ENCODE peak calls at places on chromosomes 3 and 15, in five cellular contexts. Q is upper lobe of left lung, N is pancreas, G is brain microvascular endothelial cell, P is Caco-2. M is an unnamed sample.
A peak's percentile ranks its signal among the peaks of the same experiment; 100 is the strongest.

GRCh38 chr3:7695067-7695466 is 806.6 kb upstream of the LMCD1 start:
- DNase-seq in P (no peak), G (no peak), N (no peak), Q (peak; percentile 22), M (no peak)

GRCh38 chr15:22949074-22949547 is 31.1 kb downstream of the CYFIP1 start:
- DNase-seq in G (peak; percentile 45), Q (no peak), P (no peak), N (no peak), M (no peak)

GRCh38 chr15:91021516-91022074 is 799 bp downstream of the VPS33B start:
- DNase-seq in G (peak; percentile 2), N (no peak), Q (no peak), P (no peak), M (no peak)

GRCh38 chr3:129343643-129344360 is 65.1 kb downstream of the HMCES start:
- DNase-seq in Q (peak; percentile 61), G (peak; percentile 14), N (peak; percentile 43), P (no peak), M (no peak)

GRCh38 chr3:29668728-29669127 is 387.9 kb downstream of the RBMS3 start:
- DNase-seq in Q (no peak), G (no peak), N (no peak), P (no peak), M (no peak)

GRCh38 chr15:100170280-100170654 is 171.5 kb downstream of the ADAMTS17 start:
- DNase-seq in P (no peak), G (no peak), Q (no peak), N (no peak), M (no peak)

GRCh38 chr3:14829811-14830210 is 11.0 kb downstream of the FGD5 start:
- DNase-seq in P (no peak), Q (no peak), N (no peak), G (no peak), M (no peak)

GRCh38 chr3:11542551-11542950 is 101.2 kb downstream of the VGLL4 start:
- DNase-seq in N (no peak), Q (no peak), P (no peak), G (no peak), M (no peak)

GRCh38 chr15:69631978-69632377 is 179.4 kb downstream of the RPLP1 start:
- DNase-seq in G (no peak), Q (no peak), N (no peak), P (no peak), M (no peak)
- H3K27me3 ChIP-seq in G (peaks cover 11% of the 10 kb centered on the region), Q (no peaks in the 10 kb centered on the region), N (no peaks in the 10 kb centered on the region), P (no peaks in the 10 kb centered on the region), M (no peaks in the 10 kb centered on the region)

GRCh38 chr15:88747626-88748025 is 55.6 kb upstream of the ACAN start:
- DNase-seq in G (no peak), Q (no peak), N (no peak), P (no peak), M (no peak)

GRCh38 chr15:88752501-88752900 is 50.7 kb upstream of the ACAN start:
- DNase-seq in G (no peak), N (no peak), P (no peak), Q (no peak), M (no peak)

GRCh38 chr15:88748081-88748480 is 55.2 kb upstream of the ACAN start:
- DNase-seq in Q (no peak), G (no peak), P (no peak), N (no peak), M (no peak)

GRCh38 chr15:88748651-88749050 is 54.6 kb upstream of the ACAN start:
- DNase-seq in G (no peak), P (no peak), N (no peak), Q (no peak), M (no peak)

DNA sequence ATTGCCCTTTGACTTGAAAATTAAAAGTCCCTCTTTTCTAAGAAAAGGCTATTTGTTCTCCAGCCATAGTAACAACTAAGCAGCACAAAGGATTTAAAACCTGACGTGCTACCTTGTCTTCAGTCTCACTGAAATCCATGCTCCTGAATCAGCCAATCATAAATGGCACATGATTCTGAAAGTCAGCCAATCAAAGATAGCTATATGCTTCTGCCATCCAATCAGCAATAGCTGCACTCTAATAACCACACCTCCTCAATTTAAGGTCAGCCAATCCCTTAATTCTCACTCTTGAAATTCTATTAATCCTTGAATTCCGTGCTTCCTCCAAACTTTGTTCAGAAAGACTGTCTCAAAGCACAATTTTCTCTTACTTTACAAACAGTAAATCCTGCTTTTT is 53.5 kb upstream of the ACAN start:
- DNase-seq in P (no peak), Q (no peak), N (no peak), G (no peak), M (no peak)
- H3K27me3 ChIP-seq in P (no peaks in the 10 kb centered on the region), Q (no peaks in the 10 kb centered on the region), N (peaks cover 4% of the 10 kb centered on the region), G (no peaks in the 10 kb centered on the region), M (no peaks in the 10 kb centered on the region)

DNA sequence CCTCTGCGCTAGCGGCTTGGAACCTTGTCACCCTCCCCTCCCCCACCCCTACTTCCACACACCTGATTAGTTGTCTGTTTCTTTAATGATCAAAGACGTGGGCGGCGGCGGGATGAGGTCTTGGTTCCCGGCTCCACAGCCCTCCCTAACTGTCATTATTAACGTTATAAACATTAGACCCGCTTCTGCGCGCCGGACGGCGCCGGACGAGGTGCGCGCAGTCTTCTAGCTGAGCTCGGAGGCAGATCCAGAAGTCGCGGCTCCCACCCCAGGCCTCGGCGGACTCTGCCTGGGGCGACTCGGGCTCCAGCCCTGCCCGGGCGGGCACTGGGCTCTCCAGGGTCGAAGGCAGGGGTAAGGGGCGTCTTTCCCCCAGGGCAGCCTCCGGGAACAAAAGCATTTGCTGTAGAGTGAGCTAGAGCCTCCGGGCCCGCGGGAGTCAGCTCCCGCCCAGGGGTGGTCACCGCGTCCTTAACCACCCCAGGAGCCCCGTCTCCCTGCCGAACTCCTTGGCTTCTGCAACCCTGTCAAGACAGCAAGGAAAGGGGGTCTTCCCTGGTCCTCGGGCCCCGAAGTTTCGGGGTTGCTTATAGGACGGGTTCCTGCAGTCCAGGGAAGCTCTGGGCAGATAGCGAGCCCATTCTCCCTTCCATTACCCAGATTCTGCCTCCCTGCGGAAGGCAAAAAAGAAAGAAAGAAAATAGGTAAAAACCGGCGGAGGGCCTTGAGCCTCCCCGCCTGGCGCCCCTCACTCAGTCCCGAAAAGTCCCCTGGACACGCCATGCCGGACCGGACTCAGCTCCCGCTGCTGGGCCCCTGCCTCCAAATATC is 2.2 kb upstream of the ISLR2 start:
- DNase-seq in N (no peak), G (no peak), P (no peak), Q (no peak), M (no peak)
- H3K27me3 ChIP-seq in N (peaks cover 29% of the 10 kb centered on the region), G (peaks cover 56% of the 10 kb centered on the region), P (peaks cover 4% of the 10 kb centered on the region), Q (peaks cover 13% of the 10 kb centered on the region), M (peaks cover 21% of the 10 kb centered on the region)

GRCh38 chr3:189941679-189942078 is 179.0 kb downstream of the P3H2 start:
- DNase-seq in P (peak; percentile 39), G (peak; percentile 79), N (peak; percentile 32), Q (no peak), M (no peak)
- H3K27me3 ChIP-seq in P (no peaks in the 10 kb centered on the region), G (no peaks in the 10 kb centered on the region), N (no peaks in the 10 kb centered on the region), Q (no peaks in the 10 kb centered on the region), M (no peaks in the 10 kb centered on the region)

GRCh38 chr15:51750186-51750585 is 1.2 kb upstream of the TMOD2 start:
- DNase-seq in N (no peak), P (no peak), Q (no peak), G (no peak), M (no peak)
- H3K27me3 ChIP-seq in N (peaks cover 2% of the 10 kb centered on the region), P (no peaks in the 10 kb centered on the region), Q (no peaks in the 10 kb centered on the region), G (peaks cover 27% of the 10 kb centered on the region), M (no peaks in the 10 kb centered on the region)

GRCh38 chr3:155078959-155079794 is 942 bp upstream of the MME start:
- DNase-seq in G (peak; percentile 6), P (no peak), N (no peak), Q (no peak), M (no peak)
- H3K27me3 ChIP-seq in G (no peaks in the 10 kb centered on the region), P (peaks cover 1% of the 10 kb centered on the region), N (no peaks in the 10 kb centered on the region), Q (no peaks in the 10 kb centered on the region), M (no peaks in the 10 kb centered on the region)

GRCh38 chr15:70575251-70576227 is 187.8 kb downstream of the UACA start:
- DNase-seq in P (no peak), Q (no peak), N (no peak), G (no peak), M (no peak)

GRCh38 chr15:70576683-70577082 is 186.7 kb downstream of the UACA start:
- DNase-seq in G (no peak), N (no peak), Q (no peak), P (no peak), M (no peak)

GRCh38 chr15:70578196-70578595 is 185.2 kb downstream of the UACA start:
- DNase-seq in Q (no peak), P (no peak), N (no peak), G (no peak), M (peak; percentile 45)

GRCh38 chr15:70573121-70573850 is 190.1 kb downstream of the UACA start:
- DNase-seq in G (no peak), N (no peak), Q (no peak), P (no peak), M (peak; percentile 24)

DNA sequence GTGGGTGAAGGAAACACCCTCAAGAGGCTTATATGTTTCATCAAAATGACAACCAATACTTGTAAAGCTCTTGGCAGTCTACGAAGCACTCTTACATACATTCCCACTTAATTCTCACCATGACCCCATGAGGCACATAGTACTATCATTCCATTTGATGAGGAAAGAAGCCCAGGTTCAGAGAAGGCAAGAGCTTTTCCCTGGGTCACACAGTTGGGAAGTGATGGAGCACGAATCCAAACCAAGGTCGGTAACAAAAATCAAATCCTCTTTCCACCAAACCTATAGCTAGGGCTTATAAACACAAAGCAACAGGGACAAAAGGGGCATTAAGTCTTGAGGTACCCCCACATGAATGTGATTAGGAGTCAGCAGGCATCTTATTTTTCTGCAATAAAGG is 187.1 kb downstream of the UACA start:
- DNase-seq in G (no peak), N (no peak), Q (no peak), P (no peak), M (no peak)
- H3K27me3 ChIP-seq in G (no peaks in the 10 kb centered on the region), N (no peaks in the 10 kb centered on the region), Q (no peaks in the 10 kb centered on the region), P (no peaks in the 10 kb centered on the region), M (no peaks in the 10 kb centered on the region)

GRCh38 chr3:156497326-156497725 is 57.6 kb downstream of the SSR3 start:
- DNase-seq in N (no peak), Q (no peak), G (no peak), P (no peak), M (no peak)

GRCh38 chr3:156492801-156493261 is 62.1 kb downstream of the SSR3 start:
- DNase-seq in N (no peak), G (no peak), Q (no peak), P (no peak), M (no peak)

GRCh38 chr3:156495816-156496215 is 59.1 kb downstream of the SSR3 start:
- DNase-seq in P (no peak), N (no peak), G (no peak), Q (no peak), M (no peak)

GRCh38 chr3:156493887-156494286 is 61.0 kb downstream of the SSR3 start:
- DNase-seq in N (no peak), G (no peak), P (no peak), Q (no peak), M (no peak)

DNA sequence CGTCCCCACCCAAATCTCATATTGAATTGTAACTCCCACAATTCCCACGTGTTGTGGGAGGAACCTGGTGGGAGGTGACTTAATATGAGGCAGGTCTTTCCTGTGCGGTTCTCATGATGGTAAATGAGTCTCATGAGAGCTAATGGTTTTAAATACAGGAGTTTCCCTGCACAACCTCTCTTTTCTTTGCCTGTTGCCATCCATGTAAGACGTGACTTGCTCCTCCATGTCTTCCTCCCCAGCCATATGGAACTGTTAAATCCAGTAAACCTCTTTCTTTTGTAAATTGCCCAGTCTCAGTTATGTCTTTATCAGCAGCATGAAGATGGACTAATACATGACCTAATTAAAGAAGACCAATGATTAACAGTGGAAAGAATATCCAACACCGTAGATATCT is 56.6 kb downstream of the SSR3 start:
- DNase-seq in Q (no peak), G (no peak), N (no peak), P (no peak), M (no peak)
- H3K27me3 ChIP-seq in Q (no peaks in the 10 kb centered on the region), G (no peaks in the 10 kb centered on the region), N (no peaks in the 10 kb centered on the region), P (no peaks in the 10 kb centered on the region), M (no peaks in the 10 kb centered on the region)

GRCh38 chr3:72194464-72194857 is 409.5 kb upstream of the PROK2 start:
- DNase-seq in N (no peak), G (no peak), Q (no peak), P (no peak), M (no peak)
- H3K27me3 ChIP-seq in N (no peaks in the 10 kb centered on the region), G (no peaks in the 10 kb centered on the region), Q (no peaks in the 10 kb centered on the region), P (no peaks in the 10 kb centered on the region), M (no peaks in the 10 kb centered on the region)

M was measured in ascending aorta.